ENCODE peak calls at places on chromosomes 13 and 19, in ten cellular contexts. A is left ventricle myocardium inferior; B is activated naive CD8-positive, alpha-beta T cell treated with anti-CD3 and anti-CD28 coated beads, Interleukin-2, amount 50 U/mL, for 24 hours; T is SIG-M5; Q is mesendoderm; N is anterior cingulate cortex; I is activated T-helper 1 cell treated with anti-CD3 and anti-CD28 coated beads, Interleukin-12 subunit alpha, Interleukin-12 subunit beta, Interleukin-2, Interleukin-4 antibody, amounts not matched to agents 30 ng/mL and 10 ng/mL and 1 ng/mL, durations not matched to agents 14 hours and 24 hours and 36 hours; M is left cardiac atrium; C is HT-29; V is nephron progenitor cell. L is an unnamed sample.

GRCh38 chr13:109332501-109333499 is 453.6 kb downstream of the IRS2 start:
- DNase-seq in A (no peak), B (no peak), T (no peak), Q (peak; percentile 21), N (no peak), I (no peak), M (no peak), C (no peak), V (no peak), L (no peak)

GRCh38 chr19:42032428-42032827 is 37.6 kb downstream of the GRIK5 start:
- DNase-seq in A (no peak), B (no peak), T (no peak), Q (peak; percentile 18), N (no peak), I (no peak), M (no peak), C (peak; percentile 93), V (no peak), L (no peak)

GRCh38 chr19:48446579-48446978 is 796 bp downstream of the GRWD1 start:
- DNase-seq in A (no peak), B (no peak), T (no peak), Q (no peak), N (no peak), I (no peak), M (no peak), C (no peak), V (no peak), L (no peak)

GRCh38 chr13:94556646-94557045 is 39.3 kb downstream of the TGDS start:
- DNase-seq in A (no peak), B (no peak), T (no peak), Q (no peak), N (no peak), I (no peak), M (no peak), C (no peak), V (no peak), L (no peak)

GRCh38 chr19:13794388-13794751 is 873 bp upstream of the ZSWIM4 start:
- DNase-seq in A (peak; percentile 83), B (no peak), T (no peak), Q (no peak), N (peak; percentile 13), I (no peak), M (peak; percentile 83), C (no peak), V (no peak), L (peak; percentile 39)

GRCh38 chr13:67078062-67078461 is 152.1 kb downstream of the PCDH9 start:
- DNase-seq in A (no peak), B (no peak), T (no peak), Q (no peak), N (no peak), I (no peak), M (no peak), C (no peak), V (no peak), L (no peak)

GRCh38 chr13:48038763-48039162 is 1.2 kb downstream of the NUDT15 start:
- DNase-seq in A (no peak), B (no peak), T (no peak), Q (peak; percentile 88), N (no peak), I (no peak), M (no peak), C (no peak), V (no peak), L (no peak)

GRCh38 chr19:3125900-3126524 is 9.8 kb upstream of the GNA15 start:
- DNase-seq in A (peak; percentile 48), B (peak; percentile 87), T (no peak), Q (peak; percentile 68), N (no peak), I (peak; percentile 60), M (peak; percentile 67), C (peak; percentile 58), V (peak; percentile 76), L (no peak)

GRCh38 chr13:52830946-52831345 is 17.5 kb downstream of the PCDH8 start:
- DNase-seq in A (no peak), B (no peak), T (no peak), Q (no peak), N (no peak), I (no peak), M (no peak), C (no peak), V (no peak), L (no peak)